ENCODE peak calls at places on chromosomes 13 and 19, in seven cellular contexts. Z, J, Y, S, F, L and D are unnamed samples.

GRCh38 chr13:109100705-109101104 is 471.3 kb downstream of the MYO16 start:
- DNase-seq in Z (no peak), L (no peak), F (no peak), Y (no peak), S (no peak), J (no peak), D (no peak)

GRCh38 chr13:83940742-83941141 is 58.5 kb upstream of the SLITRK1 start:
- DNase-seq in J (no peak), Z (no peak), Y (no peak), S (no peak), F (no peak), L (no peak), D (no peak)

GRCh38 chr13:46778095-46778494 is 18.9 kb downstream of the ESD start:
- DNase-seq in L (no peak), S (no peak), Y (no peak), F (no peak), J (no peak), Z (no peak), D (no peak)

GRCh38 chr13:45068036-45069001 is 52.0 kb upstream of the GTF2F2 start:
- DNase-seq in S (no peak), Y (no peak), F (no peak), Z (no peak), J (no peak), L (no peak), D (peak; percentile 11)

GRCh38 chr19:13262450-13262849 is 112.2 kb downstream of the IER2 start:
- DNase-seq in S (peak; percentile 37), L (no peak), Z (no peak), J (peak; percentile 38), F (no peak), Y (peak; percentile 66), D (no peak)

GRCh38 chr19:11179716-11180297 is 17.5 kb downstream of the KANK2 start:
- DNase-seq in Y (no peak), F (no peak), S (no peak), Z (no peak), J (no peak), L (no peak), D (no peak)

GRCh38 chr19:6108721-6109633 is 1.3 kb downstream of the RFX2 start:
- DNase-seq in F (peak; percentile 54), L (peak; percentile 60), Y (peak; percentile 61), S (no peak), J (no peak), Z (no peak), D (peak; percentile 66)

GRCh38 chr13:97506511-97506910 is 72.5 kb downstream of the RAP2A start:
- DNase-seq in S (no peak), Z (no peak), L (no peak), Y (no peak), F (no peak), J (no peak), D (no peak)

GRCh38 chr13:114151565-114152284 is 19.3 kb upstream of the RASA3 start:
- DNase-seq in L (no peak), Z (no peak), S (no peak), J (no peak), F (no peak), Y (no peak), D (peak; percentile 92)

GRCh38 chr19:16433986-16434385 is 37.8 kb downstream of the EPS15L1 start:
- DNase-seq in J (no peak), Z (no peak), F (no peak), L (no peak), S (no peak), Y (no peak), D (no peak)

GRCh38 chr19:53002479-53002878 is 11.2 kb upstream of the ERVV-1 start:
- DNase-seq in Y (no peak), L (no peak), F (no peak), J (no peak), Z (no peak), S (no peak), D (no peak)

GRCh38 chr13:78497702-78498319 is 105.5 kb downstream of the POU4F1 start:
- DNase-seq in Y (peak; percentile 7), Z (no peak), S (no peak), J (no peak), F (no peak), L (no peak), D (no peak)

GRCh38 chr13:61246351-61246750 is 169.3 kb downstream of the PCDH20 start:
- DNase-seq in F (no peak), S (no peak), L (no peak), Z (no peak), J (no peak), Y (no peak), D (no peak)

GRCh38 chr19:2229103-2230028 is 6.8 kb downstream of the PLEKHJ1 start:
- DNase-seq in F (no peak), Y (no peak), L (no peak), Z (no peak), S (no peak), J (no peak), D (no peak)
- TF ChIP-seq POLR2AphosphoS5 in F (no peak), Y (no peak), L (no peak), Z (no peak), S (no peak), J (no peak), D (no peak)

GRCh38 chr13:29569253-29570057 is 26.0 kb downstream of the SLC7A1 start:
- DNase-seq in Y (peak; percentile 52), J (peak; percentile 44), L (peak; percentile 67), Z (no peak), S (no peak), F (no peak), D (peak; percentile 43)

GRCh38 chr13:29566864-29567263 is 28.6 kb downstream of the SLC7A1 start:
- DNase-seq in J (no peak), Z (no peak), L (no peak), Y (no peak), F (no peak), S (no peak), D (no peak)

GRCh38 chr13:29568731-29569130 is 26.8 kb downstream of the SLC7A1 start:
- DNase-seq in L (no peak), F (no peak), Y (no peak), Z (no peak), J (no peak), S (no peak), D (no peak)

GRCh38 chr13:29566206-29566605 is 29.3 kb downstream of the SLC7A1 start:
- DNase-seq in J (no peak), F (no peak), Y (no peak), Z (no peak), L (no peak), S (no peak), D (no peak)

GRCh38 chr13:29567411-29567810 is 28.1 kb downstream of the SLC7A1 start:
- DNase-seq in Y (no peak), L (no peak), F (no peak), Z (no peak), J (no peak), S (no peak), D (no peak)
- TF ChIP-seq POLR2AphosphoS5 in Y (no peak), L (peak; percentile 20), F (no peak), Z (no peak), J (no peak), S (no peak), D (no peak)

GRCh38 chr13:106917673-106918652 is 350.0 kb upstream of the ARGLU1 start:
- DNase-seq in F (peak; percentile 95), Y (peak; percentile 91), Z (peak; percentile 74), S (no peak), L (peak; percentile 77), J (no peak), D (peak; percentile 78)
- TF ChIP-seq POLR2AphosphoS5 in F (no peak), Y (no peak), Z (no peak), S (no peak), L (no peak), J (no peak), D (no peak)

GRCh38 chr19:38208571-38208970 is 15.5 kb downstream of the DPF1 start:
- DNase-seq in L (no peak), Z (no peak), J (no peak), S (no peak), F (no peak), Y (no peak), D (no peak)
- TF ChIP-seq POLR2AphosphoS5 in L (no peak), Z (no peak), J (no peak), S (no peak), F (no peak), Y (no peak), D (no peak)

GRCh38 chr13:53110181-53110580 is 81.6 kb downstream of the OLFM4 start:
- DNase-seq in F (no peak), J (no peak), S (no peak), L (no peak), Z (no peak), Y (no peak), D (no peak)
- TF ChIP-seq POLR2AphosphoS5 in F (no peak), J (no peak), S (no peak), L (no peak), Z (no peak), Y (no peak), D (no peak)

GRCh38 chr19:41206926-41207750 is 11.9 kb upstream of the AXL start:
- DNase-seq in J (no peak), S (no peak), F (no peak), Z (no peak), Y (no peak), L (no peak), D (peak; percentile 48)
- TF ChIP-seq POLR2AphosphoS5 in J (no peak), S (no peak), F (no peak), Z (no peak), Y (no peak), L (no peak), D (no peak)